ENCODE peak calls at places on chromosomes 5 and 9, in six cellular contexts. I is IMR-90, V is cardiac muscle cell, A is thyroid gland, D is fibroblast of lung, R is heart left ventricle. S is an unnamed sample.
A peak's percentile ranks its signal among the peaks of the same experiment; 100 is the strongest.

GRCh38 chr5:119291056-119291455 is 64.8 kb upstream of the TNFAIP8 start:
- DNase-seq in R (no peak), D (no peak), I (no peak), V (no peak), A (no peak), S (no peak)

GRCh38 chr5:74240783-74241750 is 399.5 kb downstream of the ENC1 start:
- DNase-seq in A (no peak), R (no peak), I (no peak), V (no peak), D (no peak), S (peak; percentile 99)

GRCh38 chr9:91746904-91747303 is 203.1 kb downstream of the ROR2 start:
- DNase-seq in A (no peak), R (no peak), V (no peak), I (peak; percentile 69), D (peak; percentile 66), S (peak; percentile 47)

GRCh38 chr5:28369418-28369817 is 1331.0 kb upstream of the CDH9 start:
- DNase-seq in I (no peak), V (no peak), A (no peak), D (no peak), R (no peak), S (peak; percentile 10)

GRCh38 chr5:137310051-137310730 is 188.9 kb downstream of the SPOCK1 start:
- DNase-seq in A (no peak), I (peak; percentile 93), R (no peak), V (no peak), D (peak; percentile 83), S (peak; percentile 85)

GRCh38 chr9:486156-486555 is 271.5 kb downstream of the DOCK8 start:
- DNase-seq in I (no peak), A (no peak), V (no peak), R (no peak), D (no peak), S (no peak)

GRCh38 chr5:53537711-53538110 is 22.7 kb upstream of the NDUFS4 start:
- DNase-seq in R (no peak), I (no peak), A (no peak), D (no peak), V (no peak), S (peak; percentile 45)

GRCh38 chr9:10875752-10876151 is 262.9 kb upstream of the PTPRD start:
- DNase-seq in D (peak; percentile 55), I (no peak), R (no peak), A (no peak), V (no peak), S (peak; percentile 1)

GRCh38 chr9:29213374-29214161 is 1640.3 kb upstream of the C9orf72 start:
- DNase-seq in R (no peak), V (peak; percentile 59), D (no peak), I (no peak), A (peak; percentile 51), S (peak; percentile 37)

GRCh38 chr5:67003373-67003905 is 193.2 kb downstream of the CD180 start:
- DNase-seq in V (no peak), D (no peak), R (no peak), I (no peak), A (no peak), S (no peak)

GRCh38 chr5:37662362-37662761 is 177.5 kb downstream of the GDNF start:
- DNase-seq in D (no peak), V (no peak), I (no peak), R (no peak), A (no peak), S (no peak)

GRCh38 chr5:173926359-173926758 is 38.2 kb downstream of the CPEB4 start:
- DNase-seq in R (no peak), D (peak; percentile 75), A (no peak), V (peak; percentile 59), I (peak; percentile 66), S (no peak)

GRCh38 chr9:120481842-120482241 is 98.1 kb downstream of the CDK5RAP2 start:
- DNase-seq in A (no peak), R (no peak), V (no peak), D (no peak), I (no peak), S (no peak)

GRCh38 chr5:32283539-32284377 is 29.0 kb downstream of the MTMR12 start:
- DNase-seq in R (no peak), A (peak; percentile 83), V (no peak), I (peak; percentile 68), D (no peak), S (peak; percentile 58)

GRCh38 chr9:93468763-93469456 is 15.5 kb upstream of the FAM120AOS start:
- DNase-seq in A (no peak), V (peak; percentile 41), I (peak; percentile 43), R (no peak), D (peak; percentile 66), S (no peak)

GRCh38 chr9:133457233-133457632 is 2.5 kb upstream of the CACFD1 start:
- DNase-seq in I (no peak), V (no peak), R (no peak), A (no peak), D (no peak), S (no peak)

GRCh38 chr9:92266486-92266885 is 27.0 kb downstream of the IARS1 start:
- DNase-seq in I (no peak), A (no peak), V (no peak), R (no peak), D (peak; percentile 4), S (no peak)

GRCh38 chr5:123438244-123438643 is 15.0 kb upstream of the CEP120 start:
- DNase-seq in I (no peak), A (peak; percentile 4), V (no peak), R (no peak), D (no peak), S (no peak)

GRCh38 chr5:72387985-72388384 is 67.8 kb downstream of the PTCD2 start:
- DNase-seq in R (no peak), I (peak; percentile 88), D (peak; percentile 69), A (no peak), V (no peak), S (peak; percentile 83)

GRCh38 chr5:28602429-28602828 is 1564.0 kb upstream of the CDH9 start:
- DNase-seq in R (no peak), D (no peak), A (no peak), I (no peak), V (no peak), S (no peak)

GRCh38 chr5:143889986-143890385 is 78.0 kb downstream of the HMHB1 start:
- DNase-seq in D (peak; percentile 54), I (peak; percentile 49), R (no peak), V (no peak), A (no peak), S (peak; percentile 82)

GRCh38 chr5:143890475-143890874 is 78.5 kb downstream of the HMHB1 start:
- DNase-seq in I (no peak), V (no peak), D (peak; percentile 9), R (no peak), A (peak; percentile 48), S (no peak)

GRCh38 chr5:143896471-143896870 is 84.5 kb downstream of the HMHB1 start:
- DNase-seq in D (peak; percentile 57), V (no peak), I (peak; percentile 48), R (no peak), A (no peak), S (no peak)

GRCh38 chr5:143893638-143894037 is 81.7 kb downstream of the HMHB1 start:
- DNase-seq in D (no peak), V (no peak), R (no peak), I (no peak), A (peak; percentile 85), S (no peak)

GRCh38 chr5:143892908-143893307 is 80.9 kb downstream of the HMHB1 start:
- DNase-seq in D (no peak), I (no peak), A (no peak), R (no peak), V (no peak), S (no peak)
- H3K4me1 ChIP-seq in D (peaks cover 25% of the 10 kb centered on the region), I (peaks cover 13% of the 10 kb centered on the region), A (peaks cover 69% of the 10 kb centered on the region), R (peaks cover 4% of the 10 kb centered on the region), V (no peaks in the 10 kb centered on the region), S (peaks cover 10% of the 10 kb centered on the region)

DNA sequence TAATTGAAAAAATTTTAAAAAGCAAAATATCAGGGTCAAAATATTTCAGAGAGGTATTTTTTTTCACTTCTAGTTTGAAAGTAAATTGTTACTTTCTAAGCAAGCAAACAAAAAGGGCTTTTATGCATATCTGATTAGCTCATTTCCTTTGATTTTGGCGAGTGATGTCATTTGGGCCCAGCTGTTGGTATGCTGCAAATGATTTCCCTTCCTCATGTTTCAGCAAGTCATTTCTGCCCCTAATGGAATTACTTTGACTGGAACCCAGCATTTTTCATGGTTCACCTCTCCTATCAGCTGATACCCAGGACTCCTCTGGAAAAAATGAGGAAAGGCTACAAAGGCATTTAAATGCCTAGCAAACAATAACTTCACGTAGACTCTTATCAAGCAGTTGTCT is 500.6 kb downstream of the EBF1 start:
- DNase-seq in I (peak; percentile 15), D (peak; percentile 60), A (no peak), R (no peak), V (no peak), S (no peak)
- TF ChIP-seq CTCF in I (no peak), D (no peak), A (no peak), R (no peak), V (no peak), S (no peak)

GRCh38 chr9:137161558-137162483 is 8.0 kb downstream of the LRRC26 start:
- DNase-seq in V (no peak), D (no peak), R (no peak), I (no peak), A (no peak), S (no peak)
- H3K27me3 ChIP-seq in V (peaks cover 100% of the 10 kb centered on the region), D (peaks cover 42% of the 10 kb centered on the region), R (peaks cover 92% of the 10 kb centered on the region), I (peaks cover 85% of the 10 kb centered on the region), A (peaks cover 53% of the 10 kb centered on the region), S (peaks cover 95% of the 10 kb centered on the region)

GRCh38 chr9:136995772-136996308 is 528 bp downstream of the CLIC3 start:
- DNase-seq in R (no peak), I (peak; percentile 6), A (peak; percentile 97), V (no peak), D (peak; percentile 39), S (no peak)

GRCh38 chr9:136997830-136998234 is 1.5 kb upstream of the CLIC3 start:
- DNase-seq in D (no peak), I (no peak), V (no peak), A (no peak), R (no peak), S (no peak)

GRCh38 chr9:136997355-136997754 is 987 bp upstream of the CLIC3 start:
- DNase-seq in R (no peak), I (no peak), D (no peak), A (no peak), V (no peak), S (no peak)

GRCh38 chr9:136995370-136995769 is 998 bp downstream of the CLIC3 start:
- DNase-seq in R (no peak), A (peak; percentile 59), D (no peak), I (no peak), V (no peak), S (no peak)

DNA sequence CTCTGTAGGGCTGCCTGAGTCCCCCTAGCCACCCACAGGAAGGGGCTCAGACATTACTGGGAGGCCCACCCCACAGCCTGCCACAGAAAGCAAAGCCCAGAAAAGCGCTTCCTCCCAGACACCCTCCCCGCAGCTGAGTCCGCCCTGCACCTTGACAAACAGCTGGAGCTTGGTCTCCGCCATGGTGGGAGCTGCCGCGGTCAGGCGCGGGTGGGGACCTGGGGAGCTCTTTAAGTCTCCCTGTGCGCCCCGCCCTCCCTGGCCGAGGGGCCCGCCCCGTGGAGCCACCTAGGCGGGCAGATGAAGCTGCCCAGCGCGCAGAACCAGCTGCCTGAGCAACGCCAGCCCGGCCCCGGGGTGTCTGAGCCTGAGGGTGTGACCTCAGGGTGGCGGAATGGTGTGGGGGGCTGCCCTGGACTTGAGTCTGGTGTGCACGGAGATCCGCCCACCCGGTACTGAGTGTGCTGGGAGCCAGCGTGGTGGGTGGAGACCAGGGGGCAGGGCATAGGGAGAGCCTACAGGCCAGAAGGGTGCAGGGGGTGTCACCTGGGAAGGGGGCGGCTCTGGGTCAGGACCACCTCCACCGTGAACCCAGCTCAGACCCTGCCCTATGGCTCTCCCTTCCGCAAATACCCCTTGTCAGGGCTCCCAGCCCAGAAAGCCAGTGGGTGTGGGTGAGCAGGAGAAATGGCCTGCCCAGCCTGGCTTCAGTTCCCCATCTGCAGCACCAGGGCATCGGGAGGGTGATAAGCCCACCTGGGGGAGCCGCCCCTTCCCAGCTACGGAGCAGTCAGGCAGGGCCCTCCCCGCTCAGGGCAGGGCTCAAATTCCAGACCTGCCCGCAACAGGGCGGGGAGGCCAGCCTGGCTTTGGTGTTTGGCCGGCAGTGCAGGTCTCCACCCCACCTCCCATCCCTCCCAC is at the start of gene CLIC3:
- DNase-seq in A (peak; percentile 90), D (no peak), R (no peak), I (no peak), V (no peak), S (peak; percentile 20)
- H3K4me1 ChIP-seq in A (peaks cover 46% of the 10 kb centered on the region), D (peaks cover 18% of the 10 kb centered on the region), R (peaks cover 48% of the 10 kb centered on the region), I (peaks cover 23% of the 10 kb centered on the region), V (peaks cover 5% of the 10 kb centered on the region), S (no peaks in the 10 kb centered on the region)